ENCODE peak calls at places on chromosomes 6 and 20, in four cellular contexts. Q, R, U and F are unnamed samples.

GRCh38 chr20:48949304-48950170 is 28.0 kb downstream of the ARFGEF2 start:
- DNase-seq in Q (no peak), R (peak; percentile 69), U (no peak), F (no peak)

GRCh38 chr6:88983532-88983931 is 20.1 kb upstream of the RNGTT start:
- DNase-seq in Q (peak; percentile 35), R (no peak), U (peak; percentile 77), F (no peak)

GRCh38 chr20:45087115-45087785 is 13.7 kb downstream of the KCNS1 start:
- DNase-seq in Q (no peak), R (no peak), U (no peak), F (no peak)

GRCh38 chr20:61627791-61628415 is 375.8 kb downstream of the CDH4 start:
- DNase-seq in Q (no peak), R (no peak), U (no peak), F (no peak)

GRCh38 chr6:44269921-44270525 is at the start of gene TMEM151B:
- DNase-seq in Q (no peak), R (no peak), U (no peak), F (no peak)

GRCh38 chr6:56840467-56841371 is 114.2 kb upstream of the BEND6 start:
- DNase-seq in Q (peak; percentile 60), R (no peak), U (peak; percentile 56), F (peak; percentile 36)

GRCh38 chr6:12813321-12813720 is 96.8 kb downstream of the PHACTR1 start:
- DNase-seq in Q (no peak), R (no peak), U (no peak), F (no peak)

GRCh38 chr20:41287327-41287726 is 30.2 kb downstream of the ZHX3 start:
- DNase-seq in Q (no peak), R (no peak), U (peak; percentile 57), F (no peak)

GRCh38 chr6:25499851-25500250 is 152.2 kb upstream of the SCGN start:
- DNase-seq in Q (no peak), R (no peak), U (no peak), F (no peak)

GRCh38 chr6:21953831-21954801 is 342.7 kb downstream of the PRL start:
- DNase-seq in Q (no peak), R (no peak), U (peak; percentile 81), F (peak; percentile 53)

GRCh38 chr20:35657271-35657670 is 7.4 kb downstream of the CPNE1 start:
- DNase-seq in Q (no peak), R (no peak), U (no peak), F (no peak)

GRCh38 chr6:138188278-138188923 is 26.7 kb downstream of the ARFGEF3 start:
- DNase-seq in Q (no peak), R (no peak), U (no peak), F (no peak)

GRCh38 chr6:39850897-39851296 is 58.7 kb downstream of the DAAM2 start:
- DNase-seq in Q (no peak), R (no peak), U (peak; percentile 26), F (no peak)

GRCh38 chr20:35523298-35523888 is 6.1 kb downstream of the C20orf173 start:
- DNase-seq in Q (no peak), R (no peak), U (peak; percentile 22), F (no peak)

GRCh38 chr6:108091288-108091687 is 16.7 kb upstream of the OSTM1 start:
- DNase-seq in Q (no peak), R (no peak), U (no peak), F (no peak)

GRCh38 chr6:106085984-106086832 is at the start of gene PRDM1:
- DNase-seq in Q (peak; percentile 64), R (peak; percentile 91), U (peak; percentile 37), F (no peak)

GRCh38 chr20:35355372-35355771 is 56.4 kb downstream of the UQCC1 start:
- DNase-seq in Q (no peak), R (no peak), U (no peak), F (no peak)